ENCODE peak calls at places on chromosomes 7 and 10, in four cellular contexts. D, B, W and A are unnamed samples.

GRCh38 chr10:88131561-88132139 is 268.2 kb downstream of the PTEN start:
- ATAC-seq in D (no peak), B (peak; percentile 91), W (no peak), A (no peak)

GRCh38 chr10:92995509-92995908 is 65.1 kb upstream of the CYP26C1 start:
- ATAC-seq in D (no peak), B (no peak), W (no peak), A (no peak)

GRCh38 chr10:130014734-130015695 is 50.9 kb upstream of the EBF3 start:
- ATAC-seq in D (no peak), B (no peak), W (no peak), A (no peak)

GRCh38 chr10:130175074-130175473 is 38.9 kb downstream of the GLRX3 start:
- ATAC-seq in D (peak; percentile 68), B (no peak), W (no peak), A (no peak)

GRCh38 chr7:45328397-45329080 is 170.9 kb downstream of the RAMP3 start:
- ATAC-seq in D (no peak), B (no peak), W (no peak), A (no peak)

GRCh38 chr10:11685787-11686218 is 56.4 kb upstream of the ECHDC3 start:
- ATAC-seq in D (no peak), B (peak; percentile 8), W (peak; percentile 6), A (peak; percentile 52)

GRCh38 chr7:98836811-98837631 is 32.8 kb downstream of the TMEM130 start:
- ATAC-seq in D (peak; percentile 41), B (no peak), W (no peak), A (no peak)

GRCh38 chr10:37639200-37639599 is 218.2 kb downstream of the ZNF248 start:
- ATAC-seq in D (no peak), B (peak; percentile 23), W (no peak), A (peak; percentile 32)

GRCh38 chr10:42553064-42553407 is 85.3 kb downstream of the ZNF33B start:
- ATAC-seq in D (peak; percentile 8), B (no peak), W (peak; percentile 1), A (peak; percentile 6)

GRCh38 chr10:76479103-76479790 is 1047.8 kb downstream of the LRMDA start:
- ATAC-seq in D (no peak), B (no peak), W (no peak), A (no peak)